ENCODE peak calls at places on chromosome 18, in eight cellular contexts. A, S, K, X, L, R, U and I are unnamed samples. For H3K9me3, the result is how much of the 10 kb centered on the place peaks cover.

GRCh38 chr18:45386256-45386655 is 229.0 kb upstream of the SLC14A2 start:
- DNase-seq in X (no peak), K (peak), R (no peak), A (no peak), U (peak), S (no peak), L (no peak), I (no peak)

GRCh38 chr18:63570721-63571120 is 16.4 kb upstream of the SERPINB13 start:
- DNase-seq in U (peak), S (no peak), K (no peak), X (no peak), A (no peak), R (no peak), L (no peak), I (no peak)

GRCh38 chr18:21741511-21742322 is 1.1 kb downstream of the MIB1 start:
- DNase-seq in L (no peak), A (peak), K (peak), S (peak), X (peak), R (peak), U (peak), I (peak)

GRCh38 chr18:32775628-32776027 is 2.8 kb upstream of the KLHL14 start:
- DNase-seq in U (no peak), R (no peak), X (no peak), K (no peak), S (no peak), A (no peak), L (no peak), I (no peak)

GRCh38 chr18:62715439-62715792 is at the start of gene PHLPP1:
- DNase-seq in X (no peak), R (no peak), U (no peak), L (no peak), K (no peak), A (no peak), S (no peak), I (no peak)

GRCh38 chr18:45637546-45638327 is 22.5 kb downstream of the SLC14A2 start:
- DNase-seq in R (no peak), L (no peak), X (peak), U (peak), A (no peak), S (no peak), K (no peak), I (no peak)

GRCh38 chr18:24544141-24544498 is 83.7 kb downstream of the HRH4 start:
- DNase-seq in R (no peak), S (no peak), A (no peak), U (peak), X (no peak), K (peak), L (no peak), I (no peak)

GRCh38 chr18:62751341-62751821 is 36.0 kb downstream of the PHLPP1 start:
- DNase-seq in R (no peak), K (peak), U (no peak), A (peak), S (no peak), X (no peak), L (no peak), I (no peak)

GRCh38 chr18:71797554-71797953 is 746.6 kb downstream of the CBLN2 start:
- DNase-seq in A (no peak), S (no peak), X (no peak), K (no peak), R (no peak), L (no peak), U (no peak), I (no peak)

GRCh38 chr18:12278153-12278764 is 24.1 kb downstream of the CIDEA start:
- DNase-seq in R (no peak), K (peak), S (no peak), U (no peak), L (peak), X (peak), A (peak), I (no peak)

GRCh38 chr18:21131698-21132230 is 20.2 kb upstream of the ROCK1 start:
- DNase-seq in L (no peak), A (no peak), S (no peak), K (no peak), X (no peak), U (no peak), R (no peak), I (no peak)

GRCh38 chr18:63553117-63553516 is 10.9 kb downstream of the SERPINB12 start:
- DNase-seq in U (peak), K (peak), X (no peak), R (no peak), L (peak), A (no peak), S (no peak), I (no peak)

GRCh38 chr18:63148449-63149199 is 170.9 kb downstream of the BCL2 start:
- DNase-seq in S (no peak), L (no peak), U (peak), K (peak), X (peak), R (no peak), A (no peak), I (no peak)

GRCh38 chr18:23921716-23922285 is 92.8 kb upstream of the TTC39C start:
- DNase-seq in K (no peak), X (no peak), A (no peak), S (no peak), U (no peak), R (no peak), L (no peak), I (no peak)

GRCh38 chr18:24402209-24402785 is 4.7 kb upstream of the OSBPL1A start:
- DNase-seq in S (no peak), A (no peak), L (no peak), U (no peak), R (no peak), X (no peak), K (no peak), I (no peak)

GRCh38 chr18:77223221-77223639 is 26.4 kb upstream of the GALR1 start:
- DNase-seq in S (no peak), R (no peak), K (no peak), A (no peak), U (no peak), L (no peak), X (no peak), I (no peak)

DNA sequence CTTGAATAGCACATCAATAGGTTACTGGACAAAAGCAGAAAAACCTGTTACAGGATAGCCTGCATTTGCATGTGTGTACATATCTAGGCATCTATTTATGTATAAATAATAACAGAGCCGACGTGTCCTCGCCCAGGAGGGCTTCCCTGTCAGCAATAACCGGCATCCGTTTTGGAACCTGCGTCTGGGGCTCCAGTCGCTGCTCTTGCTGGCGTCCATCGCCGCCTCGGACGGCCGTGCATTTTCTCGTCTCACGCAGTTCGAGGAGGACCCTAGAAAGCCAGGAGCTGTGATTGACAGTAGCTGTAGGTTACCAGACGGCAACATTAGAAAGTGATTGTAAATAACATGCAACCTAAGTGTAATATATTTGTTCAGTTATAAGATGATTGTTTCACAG is 132.6 kb downstream of the NFATC1 start:
- DNase-seq in A (no peak), U (no peak), S (no peak), R (no peak), X (peak), L (no peak), K (no peak), I (no peak)
- H3K4me3 ChIP-seq in A (no peak), U (no peak), S (no peak), R (no peak), X (no peak), L (no peak), K (no peak), I (no peak)

DNA sequence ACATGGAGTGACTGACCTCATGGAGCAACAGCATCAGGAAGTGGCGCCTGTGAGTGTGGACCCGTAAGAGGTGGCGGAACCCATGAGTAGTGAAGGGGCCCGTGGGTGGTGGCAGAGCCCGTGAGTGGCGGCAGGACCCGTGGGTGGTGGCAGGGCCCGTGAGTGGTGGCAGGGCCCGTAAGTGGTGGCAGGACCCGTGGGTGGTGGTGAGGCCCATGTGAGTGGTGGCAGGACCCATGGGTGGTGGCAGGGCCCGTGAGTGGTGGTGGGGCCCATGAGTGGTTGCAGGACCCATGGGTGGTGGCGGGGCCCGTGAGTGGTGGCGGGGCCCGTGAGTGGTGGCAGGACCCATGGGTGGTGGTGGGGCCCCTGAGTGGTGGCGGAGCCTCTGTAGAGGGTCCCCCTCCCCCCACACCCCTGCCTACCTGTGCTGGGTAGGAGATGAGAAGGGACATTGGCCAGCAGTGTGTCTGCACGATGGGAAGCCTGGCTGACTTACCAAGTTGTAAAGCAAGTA is 407.7 kb upstream of the SALL3 start:
- DNase-seq in A (no peak), R (no peak), X (no peak), S (no peak), K (no peak), U (no peak), L (no peak), I (no peak)
- H3K9me3 ChIP-seq in A (under half), R (half or more), X (under half), S (under half), K (under half), U (under half), L (half or more), I (under half)

DNA sequence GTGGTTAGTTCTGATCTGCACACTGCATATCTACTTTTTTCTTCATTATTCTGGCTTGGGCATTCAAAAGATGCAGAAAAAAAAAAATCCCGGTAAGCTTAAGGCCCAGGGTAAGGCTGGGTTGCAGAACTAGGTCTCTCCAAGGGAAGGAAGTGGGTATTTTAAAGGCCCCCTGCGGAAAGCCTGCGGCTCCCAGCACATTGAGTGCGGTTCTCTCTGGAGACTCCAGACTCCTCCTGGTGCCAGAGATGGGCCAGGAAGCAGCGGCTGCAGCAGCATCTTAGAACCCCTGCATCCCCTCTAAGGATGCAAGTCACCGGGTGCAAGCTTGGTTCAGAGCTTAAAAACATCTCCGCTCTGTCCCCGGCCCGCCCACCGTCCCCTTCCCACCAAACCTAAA is 49.5 kb downstream of the TGIF1 start:
- DNase-seq in S (no peak), L (no peak), K (no peak), A (no peak), X (no peak), U (no peak), R (no peak), I (no peak)
- H3K4me3 ChIP-seq in S (peak), L (peak), K (peak), A (peak), X (peak), U (peak), R (peak), I (no peak)

GRCh38 chr18:48236822-48237221 is 172.4 kb downstream of the ZBTB7C start:
- DNase-seq in X (no peak), K (no peak), A (no peak), L (no peak), U (no peak), R (no peak), S (no peak), I (no peak)
- H3K9me3 ChIP-seq in X (under half), K (under half), A (under half), L (under half), U (under half), R (under half), S (under half), I (under half)

DNA sequence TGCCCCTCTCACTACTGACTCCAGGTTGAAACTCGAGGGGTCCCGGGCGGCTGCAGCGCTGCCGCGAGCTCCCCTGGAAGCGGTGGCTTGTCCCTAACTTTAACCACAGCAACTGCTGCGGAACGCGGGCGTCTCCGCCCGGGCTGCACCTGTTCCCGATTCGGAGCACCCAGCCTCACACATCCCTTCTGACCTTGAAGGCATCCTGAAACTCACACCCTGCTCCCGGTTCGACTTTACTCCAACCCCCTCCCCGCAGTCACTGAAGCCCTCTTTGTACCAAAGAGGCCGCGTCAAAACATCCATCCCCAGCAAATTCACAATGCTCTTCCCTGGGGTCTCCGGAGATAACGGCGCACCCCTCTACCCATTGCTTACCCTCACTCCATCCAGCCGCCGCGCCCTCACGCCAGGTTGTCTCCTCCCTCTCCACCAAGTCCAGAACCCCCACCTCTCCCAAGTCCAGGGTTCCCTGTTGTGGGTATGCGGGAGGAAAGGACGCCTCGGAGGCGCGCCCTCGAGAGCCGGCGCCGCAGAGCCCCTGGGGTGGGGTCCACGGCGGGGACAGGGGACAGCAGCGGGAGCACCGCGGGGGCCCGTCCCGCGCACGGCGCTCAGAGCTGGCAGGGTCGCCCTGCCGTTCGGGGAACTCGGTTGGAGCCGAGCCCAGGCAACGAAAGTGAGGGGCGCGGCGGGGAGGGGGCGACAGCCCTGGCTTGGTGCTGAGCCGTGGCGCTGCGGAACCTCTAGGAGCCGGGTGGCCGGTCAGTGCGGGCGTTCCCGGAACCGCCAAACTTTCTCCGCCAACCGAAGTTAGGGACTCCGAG is 938 bp downstream of the MYO5B start:
- DNase-seq in A (no peak), R (no peak), L (peak), U (no peak), S (no peak), K (no peak), X (no peak), I (no peak)
- H3K4me3 ChIP-seq in A (peak), R (peak), L (peak), U (peak), S (peak), K (no peak), X (peak), I (no peak)

GRCh38 chr18:55838841-55839240 is 250.8 kb upstream of the TCF4 start:
- DNase-seq in R (no peak), U (no peak), K (peak), X (no peak), L (no peak), S (no peak), A (no peak), I (no peak)
- H3K9me3 ChIP-seq in R (under half), U (under half), K (under half), X (under half), L (under half), S (under half), A (under half), I (under half)

DNA sequence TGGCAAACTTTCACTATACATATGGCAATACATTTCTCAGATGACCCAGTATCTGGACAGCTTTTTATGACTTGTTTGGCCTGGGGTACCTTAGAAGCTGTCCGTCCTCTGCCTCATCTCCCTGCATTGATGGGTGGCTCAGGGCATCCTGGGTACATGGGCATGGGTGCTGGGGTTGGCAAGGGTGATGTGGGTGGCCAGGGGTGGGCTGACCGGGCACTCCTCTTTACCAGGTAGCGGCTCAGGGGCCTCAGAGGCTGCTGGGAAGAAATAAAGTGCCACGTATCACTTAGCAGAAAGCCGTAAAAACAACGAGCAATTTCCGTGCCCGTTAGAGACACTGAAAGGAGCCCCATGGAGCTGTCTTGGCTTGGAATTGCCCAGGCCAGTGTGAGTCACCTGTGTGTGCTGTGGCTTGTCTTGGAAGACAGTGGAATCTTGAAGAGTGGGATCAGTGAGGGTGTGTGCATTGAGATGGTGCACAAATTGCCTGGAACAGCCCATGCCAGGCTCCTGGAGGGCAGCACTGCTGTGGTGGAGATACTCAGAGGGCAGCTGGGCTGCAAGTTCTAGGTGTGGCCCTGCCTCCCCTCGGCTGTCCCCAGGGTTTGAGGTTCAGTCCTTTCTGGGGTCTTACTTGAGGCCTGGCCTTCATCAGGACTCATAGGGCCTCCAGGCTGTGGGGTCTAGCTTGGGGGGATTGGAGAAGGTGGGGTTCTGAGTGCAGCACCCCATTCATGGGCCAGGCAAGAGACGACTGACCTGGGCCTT is 88.8 kb downstream of the FHOD3 start:
- DNase-seq in R (no peak), K (no peak), U (no peak), S (no peak), X (no peak), A (no peak), L (no peak), I (no peak)
- H3K4me3 ChIP-seq in R (no peak), K (no peak), U (no peak), S (no peak), X (no peak), A (no peak), L (no peak), I (no peak)

GRCh38 chr18:67302043-67302442 is 214.5 kb downstream of the DSEL start:
- DNase-seq in A (no peak), S (no peak), R (no peak), L (no peak), U (peak), K (peak), X (no peak), I (no peak)

GRCh38 chr18:67300498-67300897 is 216.0 kb downstream of the DSEL start:
- DNase-seq in X (no peak), A (no peak), U (no peak), L (no peak), R (no peak), S (no peak), K (no peak), I (no peak)

GRCh38 chr18:67305466-67305865 is 211.1 kb downstream of the DSEL start:
- DNase-seq in S (no peak), R (no peak), U (no peak), L (no peak), K (no peak), A (no peak), X (no peak), I (no peak)

DNA sequence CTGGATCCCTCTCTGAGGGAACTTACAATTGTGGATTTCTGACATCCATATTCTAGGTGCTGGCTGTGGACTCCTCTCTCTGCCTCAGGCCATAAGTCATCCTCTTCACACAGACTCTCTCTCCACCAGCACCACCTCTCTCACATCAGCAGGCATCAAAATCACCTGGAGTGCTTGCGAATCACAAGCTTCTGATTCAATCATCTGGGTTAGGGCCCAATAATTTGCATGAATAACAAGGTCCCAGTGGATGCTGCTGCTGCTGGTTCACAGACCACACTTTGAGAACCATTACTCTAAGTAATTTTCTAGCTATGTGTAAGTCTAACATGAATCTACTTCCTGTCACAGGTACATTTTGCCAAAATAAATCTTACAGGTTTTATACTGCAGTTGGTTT is 214.9 kb downstream of the DSEL start:
- DNase-seq in S (no peak), U (no peak), K (peak), A (no peak), X (no peak), L (no peak), R (no peak), I (no peak)
- H3K9me3 ChIP-seq in S (under half), U (under half), K (under half), A (under half), X (under half), L (under half), R (under half), I (under half)

DNA sequence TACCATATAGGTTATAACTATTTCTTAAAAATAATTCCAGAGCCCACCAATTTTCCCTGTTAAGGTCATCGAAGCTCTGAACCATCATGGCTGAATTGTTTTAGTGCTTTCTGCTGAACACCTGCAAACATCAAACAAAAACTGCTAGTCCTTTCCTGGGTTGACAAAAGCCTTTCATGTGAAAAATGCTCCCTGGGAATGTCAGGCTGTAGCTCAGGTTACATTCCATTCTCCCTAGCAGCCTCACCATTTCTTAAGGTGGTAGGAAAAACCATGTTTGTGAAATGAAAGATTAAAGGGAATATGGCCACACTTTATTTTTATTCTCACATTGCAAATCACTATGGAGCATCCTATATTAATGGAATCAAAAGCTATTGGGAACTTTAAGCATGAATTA is 5.7 kb downstream of the TCF4 start:
- DNase-seq in L (no peak), U (no peak), R (no peak), X (no peak), K (no peak), A (no peak), S (no peak), I (no peak)
- H3K4me3 ChIP-seq in L (no peak), U (no peak), R (no peak), X (no peak), K (no peak), A (no peak), S (no peak), I (no peak)